ENCODE peak calls at places on chromosome 1, in six cellular contexts. T, J, Y, A, K and Z are unnamed samples.

GRCh38 chr1:169109561-169110134 is 3.2 kb downstream of the ATP1B1 start:
- DNase-seq in T (peak), J (peak), Y (peak), A (peak), K (no peak), Z (no peak)

GRCh38 chr1:162310337-162310736 is 66.3 kb downstream of the SPATA46 start:
- DNase-seq in T (no peak), J (peak), Y (no peak), A (no peak), K (no peak), Z (no peak)

GRCh38 chr1:37795340-37796110 is 1.9 kb downstream of the MANEAL start:
- DNase-seq in T (no peak), J (peak), Y (peak), A (peak), K (no peak), Z (no peak)

GRCh38 chr1:218468707-218469106 is 123.6 kb downstream of the TGFB2 start:
- DNase-seq in T (no peak), J (no peak), Y (no peak), A (no peak), K (no peak), Z (no peak)

GRCh38 chr1:107626075-107626796 is 338.7 kb downstream of the VAV3 start:
- DNase-seq in T (peak), J (no peak), Y (no peak), A (no peak), K (no peak), Z (no peak)

GRCh38 chr1:230301322-230301721 is 124.8 kb downstream of the PGBD5 start:
- DNase-seq in T (no peak), J (no peak), Y (no peak), A (no peak), K (no peak), Z (no peak)

GRCh38 chr1:86464819-86465218 is 3.9 kb upstream of the CLCA1 start:
- DNase-seq in T (no peak), J (no peak), Y (no peak), A (no peak), K (no peak), Z (no peak)

GRCh38 chr1:212624976-212625501 is 16.5 kb downstream of the ATF3 start:
- DNase-seq in T (no peak), J (no peak), Y (no peak), A (no peak), K (no peak), Z (no peak)